ENCODE peak calls at places on chromosomes 16 and 17, in eight cellular contexts. V, B, M, R, Z, A, Q and E are unnamed samples.

GRCh38 chr16:68563631-68564366 is 24.7 kb downstream of the ZFP90 start:
- DNase-seq in Z (no peak), R (no peak), A (no peak), B (no peak), Q (no peak), M (no peak), V (no peak), E (no peak)

GRCh38 chr17:19398301-19399181 is 11.6 kb upstream of the MFAP4 start:
- DNase-seq in R (no peak), M (peak), B (no peak), Z (no peak), V (peak), A (no peak), Q (peak), E (peak)

GRCh38 chr17:75241996-75242460 is 19.4 kb downstream of the GGA3 start:
- DNase-seq in A (no peak), Z (no peak), M (no peak), V (no peak), Q (no peak), R (no peak), B (no peak), E (no peak)

GRCh38 chr17:42111265-42111636 is 1.3 kb downstream of the DHX58 start:
- DNase-seq in R (no peak), M (no peak), B (no peak), Z (no peak), Q (no peak), V (no peak), A (no peak), E (no peak)

GRCh38 chr16:80664226-80664625 is 123.4 kb downstream of the DYNLRB2 start:
- DNase-seq in Q (no peak), Z (no peak), V (no peak), A (no peak), M (no peak), B (no peak), R (no peak), E (no peak)

GRCh38 chr16:11676799-11677198 is 8.5 kb downstream of the SNN start:
- DNase-seq in Z (no peak), B (no peak), A (no peak), V (no peak), M (no peak), R (no peak), Q (no peak), E (no peak)

GRCh38 chr17:59547131-59547915 is 18.1 kb upstream of the DHX40 start:
- DNase-seq in A (no peak), R (no peak), Z (no peak), B (no peak), V (no peak), Q (no peak), M (peak), E (no peak)

GRCh38 chr16:15676506-15676905 is 26.5 kb downstream of the NDE1 start:
- DNase-seq in R (no peak), B (no peak), M (no peak), Z (no peak), A (no peak), V (no peak), Q (no peak), E (no peak)

GRCh38 chr16:74939688-74940087 is 45.2 kb downstream of the WDR59 start:
- DNase-seq in Z (no peak), V (no peak), Q (no peak), A (no peak), B (no peak), M (no peak), R (no peak), E (no peak)

GRCh38 chr16:9437115-9437514 is 345.7 kb downstream of the HAPSTR1 start:
- DNase-seq in V (no peak), Q (no peak), R (no peak), B (no peak), A (no peak), M (no peak), Z (no peak), E (no peak)

GRCh38 chr16:67779256-67780014 is 26.9 kb downstream of the RANBP10 start:
- DNase-seq in B (no peak), Q (no peak), Z (no peak), V (no peak), A (no peak), R (no peak), M (no peak), E (no peak)

GRCh38 chr16:12228607-12229499 is 252.3 kb downstream of the SNX29 start:
- DNase-seq in Z (no peak), Q (no peak), A (peak), R (peak), V (peak), B (peak), M (peak), E (no peak)

GRCh38 chr17:67440311-67441051 is 63.4 kb downstream of the PITPNC1 start:
- DNase-seq in V (no peak), M (no peak), R (no peak), B (no peak), Q (no peak), A (no peak), Z (no peak), E (no peak)

GRCh38 chr17:71726320-71726719 is 394.5 kb upstream of the SOX9 start:
- DNase-seq in V (no peak), B (no peak), M (peak), Z (no peak), A (no peak), R (no peak), Q (no peak), E (no peak)

GRCh38 chr17:47999612-48000011 is 28.7 kb downstream of the CDK5RAP3 start:
- DNase-seq in V (no peak), B (no peak), A (no peak), M (no peak), Z (no peak), R (no peak), Q (no peak), E (no peak)